ENCODE peak calls at places on chromosome 5, in ten cellular contexts. S is NCI-H748 treated with DMSO at 0.1 percent for 48 hours; I is ovary; T is activated CD4-positive, alpha-beta T cell treated with anti-CD3 and anti-CD28 coated beads, Interleukin-2, amount 50 U/mL, for 1 hour; A is NCI-H510A; D is omental fat pad; P is glomerular endothelial cell; B is hepatic stellate cell; F is GM13976; U is endothelial cell of umbilical vein. E is an unnamed sample.

GRCh38 chr5:170105643-170106611 is at the start of gene FOXI1:
- DNase-seq in S (peak), D (no peak), U (no peak), T (no peak), B (no peak), P (no peak), F (no peak), A (no peak), I (no peak), E (peak)

GRCh38 chr5:79025054-79025465 is 40.0 kb upstream of the ARSB start:
- DNase-seq in P (peak), T (peak), I (peak), B (peak), S (peak), A (peak), D (no peak), F (peak), U (peak), E (peak)

GRCh38 chr5:177354716-177355115 is 3.0 kb upstream of the RGS14 start:
- DNase-seq in B (no peak), U (no peak), A (no peak), F (no peak), P (no peak), T (no peak), S (no peak), D (no peak), I (no peak), E (no peak)

GRCh38 chr5:157345485-157345884 is 79.6 kb downstream of the CYFIP2 start:
- DNase-seq in P (no peak), T (no peak), B (no peak), D (no peak), A (no peak), F (no peak), I (no peak), S (no peak), U (no peak), E (no peak)

GRCh38 chr5:174098694-174099093 is 53.2 kb downstream of the NSG2 start:
- DNase-seq in A (no peak), T (no peak), I (no peak), F (no peak), U (no peak), P (no peak), B (no peak), D (no peak), S (no peak), E (no peak)

GRCh38 chr5:103232393-103232999 is 26.1 kb upstream of the MACIR start:
- DNase-seq in T (no peak), S (peak), B (no peak), F (no peak), A (no peak), I (no peak), P (no peak), U (peak), D (no peak), E (no peak)

GRCh38 chr5:127922603-127923002 is 161.0 kb upstream of the SLC12A2 start:
- DNase-seq in A (no peak), P (no peak), T (no peak), F (no peak), U (no peak), I (no peak), S (no peak), D (no peak), B (no peak), E (no peak)

GRCh38 chr5:52632281-52632680 is 155.4 kb upstream of the ITGA1 start:
- DNase-seq in U (no peak), T (no peak), I (no peak), P (no peak), A (no peak), D (no peak), B (no peak), S (no peak), F (no peak), E (no peak)

GRCh38 chr5:37601163-37601562 is 222.0 kb downstream of the WDR70 start:
- DNase-seq in F (no peak), A (no peak), U (no peak), S (no peak), P (no peak), T (no peak), I (no peak), B (no peak), D (no peak), E (no peak)

GRCh38 chr5:139664727-139665351 is 16.7 kb downstream of the CXXC5 start:
- DNase-seq in A (no peak), D (no peak), F (no peak), U (no peak), I (no peak), T (no peak), P (no peak), B (no peak), S (no peak), E (no peak)

GRCh38 chr5:157543825-157544622 is 31.6 kb downstream of the ADAM19 start:
- DNase-seq in P (no peak), I (peak), D (no peak), F (no peak), B (no peak), A (no peak), U (peak), T (no peak), S (no peak), E (no peak)

GRCh38 chr5:21143686-21144085 is 1155.7 kb upstream of the CDH18 start:
- DNase-seq in U (no peak), T (no peak), D (no peak), B (no peak), F (no peak), A (no peak), I (no peak), P (no peak), S (no peak), E (no peak)

GRCh38 chr5:83387041-83387440 is 84.5 kb upstream of the VCAN start:
- DNase-seq in I (no peak), B (no peak), A (no peak), P (no peak), S (no peak), D (no peak), U (no peak), T (no peak), F (no peak), E (no peak)

GRCh38 chr5:96657068-96657467 is 5.1 kb upstream of the CAST start:
- DNase-seq in I (no peak), A (no peak), T (peak), P (no peak), B (peak), S (no peak), U (peak), F (peak), D (no peak), E (no peak)

GRCh38 chr5:2732850-2733249 is 18.6 kb downstream of the IRX2 start:
- DNase-seq in F (no peak), S (peak), A (no peak), B (no peak), D (no peak), P (no peak), I (no peak), U (no peak), T (no peak), E (no peak)

GRCh38 chr5:178542455-178542854 is 47.7 kb downstream of the COL23A1 start:
- DNase-seq in A (no peak), U (no peak), S (no peak), T (no peak), B (no peak), F (no peak), I (no peak), D (no peak), P (no peak), E (no peak)

GRCh38 chr5:72486371-72486770 is 20.8 kb downstream of the ZNF366 start:
- DNase-seq in F (no peak), S (no peak), T (no peak), B (no peak), D (no peak), U (peak), I (no peak), A (no peak), P (no peak), E (no peak)

GRCh38 chr5:34480810-34481528 is 175.2 kb upstream of the RAI14 start:
- DNase-seq in A (no peak), S (no peak), T (no peak), D (no peak), P (no peak), I (no peak), B (no peak), U (no peak), F (peak), E (no peak)

GRCh38 chr5:6143523-6143922 is 234.8 kb downstream of the MED10 start:
- DNase-seq in S (no peak), F (no peak), U (no peak), A (no peak), I (no peak), T (no peak), D (no peak), P (no peak), B (no peak), E (no peak)

GRCh38 chr5:39661026-39661779 is 236.4 kb upstream of the DAB2 start:
- DNase-seq in S (no peak), U (peak), D (no peak), T (no peak), P (no peak), F (no peak), B (no peak), I (no peak), A (no peak), E (no peak)

GRCh38 chr5:149268928-149269557 is 2.6 kb upstream of the AFAP1L1 start:
- DNase-seq in U (peak), S (peak), I (no peak), T (no peak), P (no peak), D (no peak), F (peak), B (peak), A (no peak), E (no peak)

GRCh38 chr5:1505506-1506241 is 18.1 kb downstream of the LPCAT1 start:
- DNase-seq in P (no peak), D (no peak), F (no peak), B (no peak), I (no peak), T (no peak), U (no peak), A (no peak), S (no peak), E (no peak)

GRCh38 chr5:107864793-107865192 is 194.1 kb upstream of the EFNA5 start:
- DNase-seq in U (peak), D (no peak), P (no peak), F (no peak), A (no peak), S (no peak), I (no peak), B (no peak), T (no peak), E (no peak)

GRCh38 chr5:33068786-33069185 is 357.7 kb downstream of the NPR3 start:
- DNase-seq in T (no peak), P (no peak), B (no peak), I (no peak), A (no peak), U (no peak), D (no peak), S (no peak), F (no peak), E (no peak)

GRCh38 chr5:69032009-69032408 is 61.8 kb upstream of the SLC30A5 start:
- DNase-seq in A (no peak), S (no peak), B (no peak), T (no peak), P (no peak), D (no peak), F (no peak), I (no peak), U (no peak), E (no peak)

GRCh38 chr5:127891942-127892341 is 188.8 kb downstream of the CCDC192 start:
- DNase-seq in I (no peak), A (no peak), P (no peak), T (no peak), B (no peak), F (no peak), U (no peak), D (no peak), S (no peak), E (no peak)

GRCh38 chr5:68374770-68375518 is 159.4 kb downstream of the PIK3R1 start:
- DNase-seq in T (no peak), B (no peak), A (no peak), I (no peak), U (no peak), D (no peak), S (no peak), F (no peak), P (no peak), E (no peak)

E was measured in type B pancreatic cell.